ENCODE peak calls at places on chromosome 1, in four cellular contexts. Q is PC-9, R is MM.1S, O is neural progenitor cell. L is an unnamed sample. For H3F3A, the result is how much of the 10 kb centered on the place peaks cover.

GRCh38 chr1:28067523-28068090 is 20.8 kb downstream of the EYA3 start:
- DNase-seq in Q (no peak), O (no peak), R (no peak), L (peak)

GRCh38 chr1:203057831-203058673 is 27.8 kb downstream of the MYOG start:
- DNase-seq in R (no peak), O (no peak), Q (no peak), L (peak)

GRCh38 chr1:64121766-64122385 is 81.5 kb upstream of the UBE2U start:
- DNase-seq in R (no peak), O (no peak), Q (peak), L (peak)

GRCh38 chr1:151061704-151062103 is 1.5 kb downstream of the MLLT11 start:
- DNase-seq in Q (no peak), O (no peak), R (no peak), L (no peak)

GRCh38 chr1:153611024-153611352 is 1.9 kb downstream of the S100A16 start:
- DNase-seq in O (no peak), Q (peak), R (no peak), L (peak)

GRCh38 chr1:240701412-240701811 is 89.5 kb upstream of the GREM2 start:
- DNase-seq in R (no peak), Q (no peak), O (no peak), L (peak)

GRCh38 chr1:16348414-16349182 is 3.7 kb downstream of the FBXO42 start:
- DNase-seq in R (no peak), O (no peak), Q (peak), L (peak)

GRCh38 chr1:70627910-70628309 is 216.8 kb downstream of the CTH start:
- DNase-seq in O (no peak), R (no peak), Q (peak), L (peak)

GRCh38 chr1:67708606-67709005 is 23.6 kb downstream of the GADD45A start:
- DNase-seq in Q (peak), O (no peak), R (no peak), L (no peak)

GRCh38 chr1:17233675-17234074 is 15.2 kb upstream of the PADI3 start:
- DNase-seq in R (no peak), Q (peak), O (no peak), L (peak)

GRCh38 chr1:32538887-32539583 is at the start of gene ZBTB8A:
- DNase-seq in Q (peak), O (no peak), R (peak), L (peak)

GRCh38 chr1:920008-920407 is 3.7 kb upstream of the SAMD11 start:
- DNase-seq in R (no peak), O (no peak), Q (no peak), L (no peak)
- TF ChIP-seq EZH2 in R (no peak), O (no peak), Q (no peak), L (no peak)

GRCh38 chr1:59367269-59368006 is 70.5 kb downstream of the FGGY start:
- DNase-seq in R (no peak), Q (peak), O (peak), L (peak)
- H3K4me2 ChIP-seq in R (no peak), Q (no peak), O (peak), L (peak)

GRCh38 chr1:117621316-117621715 is 15.5 kb downstream of the TENT5C start:
- DNase-seq in Q (no peak), R (no peak), O (no peak), L (no peak)

GRCh38 chr1:117618450-117619122 is 12.7 kb downstream of the TENT5C start:
- DNase-seq in Q (no peak), O (no peak), R (peak), L (no peak)

GRCh38 chr1:117623141-117623540 is 17.3 kb downstream of the TENT5C start:
- DNase-seq in O (no peak), Q (no peak), R (peak), L (no peak)

GRCh38 chr1:117622726-117623125 is 16.9 kb downstream of the TENT5C start:
- DNase-seq in Q (no peak), R (peak), O (no peak), L (no peak)

DNA sequence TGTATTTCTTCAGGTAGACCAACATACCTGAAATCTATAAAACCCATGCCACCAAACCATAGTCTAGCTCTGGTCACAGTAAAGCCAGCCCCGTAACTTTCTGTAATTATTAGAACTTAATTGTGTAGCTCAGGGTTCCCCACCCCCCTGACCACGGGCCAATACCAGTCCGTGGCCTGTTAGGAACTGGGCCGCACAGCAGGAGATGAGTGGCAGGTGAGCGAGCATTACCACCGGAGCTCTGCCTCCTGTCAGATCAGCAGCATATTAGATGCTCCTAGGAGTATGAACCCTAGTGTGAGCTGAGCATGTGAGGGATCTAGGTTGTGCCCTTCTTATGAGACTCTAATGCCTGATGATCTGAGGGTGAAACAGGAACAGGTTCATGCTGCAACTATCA is 14.6 kb downstream of the TENT5C start:
- DNase-seq in O (no peak), R (peak), Q (no peak), L (no peak)
- H3F3A ChIP-seq in O (under half), R (half or more), Q (under half), L (under half)

GRCh38 chr1:76106251-76106650 is 31.7 kb downstream of the ST6GALNAC3 start:
- DNase-seq in O (no peak), Q (no peak), R (no peak), L (no peak)

GRCh38 chr1:76103034-76103433 is 28.5 kb downstream of the ST6GALNAC3 start:
- DNase-seq in R (no peak), O (no peak), Q (no peak), L (no peak)

GRCh38 chr1:76105269-76105850 is 30.8 kb downstream of the ST6GALNAC3 start:
- DNase-seq in Q (no peak), R (peak), O (no peak), L (no peak)

GRCh38 chr1:76106719-76107235 is 32.2 kb downstream of the ST6GALNAC3 start:
- DNase-seq in O (no peak), Q (no peak), R (no peak), L (no peak)

GRCh38 chr1:76101534-76101933 is 27.0 kb downstream of the ST6GALNAC3 start:
- DNase-seq in O (no peak), Q (no peak), R (no peak), L (no peak)
- TF ChIP-seq EZH2 in O (no peak), Q (no peak), R (no peak), L (no peak)

DNA sequence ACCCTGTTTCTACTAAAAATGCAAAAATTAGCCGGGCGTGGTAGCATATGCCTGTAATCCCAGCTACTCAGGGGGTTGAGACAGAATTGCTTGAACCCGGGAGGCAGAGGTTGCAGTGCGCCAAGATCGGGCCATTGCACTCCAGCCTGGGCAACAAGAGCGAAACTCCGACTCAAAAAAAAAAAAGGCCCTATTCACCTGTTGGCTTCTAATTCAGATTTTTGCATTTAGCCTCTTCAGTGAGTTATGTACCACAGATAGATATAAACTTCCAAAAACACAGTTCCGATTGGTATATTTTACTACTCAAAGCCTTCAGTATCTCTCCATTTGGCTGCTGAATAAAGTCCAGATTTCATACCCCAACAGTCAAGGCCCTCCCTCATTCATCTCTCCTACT is 42.7 kb downstream of the POU2F1 start:
- DNase-seq in R (no peak), O (no peak), Q (no peak), L (no peak)
- H3K4me2 ChIP-seq in R (peak), O (no peak), Q (no peak), L (no peak)

DNA sequence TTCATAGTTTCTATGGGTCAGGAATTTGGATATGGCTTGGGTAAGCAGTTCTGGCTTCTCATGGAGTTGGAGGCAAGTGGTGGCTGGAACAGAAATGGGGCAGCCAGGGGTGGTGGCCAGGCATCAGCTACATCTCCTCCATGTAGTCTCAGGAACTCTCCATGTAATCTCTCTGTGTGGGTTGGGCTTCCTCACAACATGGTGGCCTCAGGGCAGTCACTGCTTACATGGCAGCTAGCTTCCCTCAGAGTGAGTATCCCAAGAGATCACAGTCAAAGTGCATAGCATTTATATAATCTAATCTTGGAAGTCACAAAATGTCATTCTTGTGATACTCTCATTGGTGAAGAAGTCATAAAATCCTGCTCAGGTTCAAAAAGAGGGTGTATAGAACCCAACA is 25.7 kb downstream of the MR1 start:
- DNase-seq in Q (no peak), O (no peak), R (no peak), L (no peak)
- H3F3A ChIP-seq in Q (under half), O (under half), R (under half), L (under half)

L was measured in GM23248.